ENCODE peak calls at places on chromosomes 7 and 10, in eight cellular contexts. O, X, Q, V, F, P, S and N are unnamed samples.
A peak's percentile ranks its signal among the peaks of the same experiment; 100 is the strongest.

GRCh38 chr10:119470920-119471702 is 71.4 kb downstream of the RGS10 start:
- DNase-seq in O (no peak), Q (no peak), V (no peak), X (no peak), F (no peak), P (no peak), S (no peak), N (no peak)

GRCh38 chr7:102063736-102064135 is 222.9 kb upstream of the SH2B2 start:
- DNase-seq in Q (peak; percentile 55), P (no peak), F (no peak), V (no peak), X (no peak), O (no peak), S (peak; percentile 92), N (no peak)

GRCh38 chr7:16587785-16588184 is 57.8 kb downstream of the ANKMY2 start:
- DNase-seq in Q (no peak), O (peak; percentile 26), P (no peak), V (no peak), X (no peak), F (no peak), S (no peak), N (no peak)

GRCh38 chr7:132500727-132501410 is 75.4 kb downstream of the PLXNA4 start:
- DNase-seq in V (no peak), P (no peak), Q (peak; percentile 92), S (peak; percentile 69), X (no peak), O (peak; percentile 71), F (no peak), N (no peak)

GRCh38 chr10:30417301-30417700 is 16.7 kb upstream of the MAP3K8 start:
- DNase-seq in P (no peak), S (no peak), F (no peak), O (no peak), Q (no peak), X (no peak), V (no peak), N (no peak)

GRCh38 chr10:7767209-7767608 is 20.6 kb downstream of the KIN start:
- DNase-seq in Q (peak; percentile 70), X (no peak), O (no peak), F (peak; percentile 78), V (no peak), P (no peak), S (peak; percentile 83), N (no peak)

GRCh38 chr7:138610671-138611170 is 90.4 kb downstream of the SVOPL start:
- DNase-seq in O (no peak), Q (no peak), F (no peak), P (no peak), X (no peak), S (no peak), V (no peak), N (no peak)

GRCh38 chr10:70756710-70757360 is 28.3 kb downstream of the TBATA start:
- DNase-seq in V (no peak), P (no peak), Q (no peak), S (peak; percentile 39), O (peak; percentile 30), X (no peak), F (no peak), N (no peak)

GRCh38 chr10:117457932-117458331 is 82.7 kb upstream of the PDZD8 start:
- DNase-seq in O (no peak), Q (no peak), F (no peak), X (no peak), S (no peak), P (no peak), V (no peak), N (no peak)

GRCh38 chr10:5600908-5601307 is 65.5 kb downstream of the ASB13 start:
- DNase-seq in O (peak; percentile 26), V (no peak), P (no peak), X (no peak), S (no peak), F (no peak), Q (no peak), N (no peak)

GRCh38 chr10:11871470-11871869 is 48.3 kb downstream of the PROSER2 start:
- DNase-seq in X (no peak), V (no peak), Q (peak; percentile 16), S (peak; percentile 39), O (peak; percentile 26), P (no peak), F (no peak), N (no peak)

GRCh38 chr10:113665806-113666354 is 2.0 kb upstream of the NRAP start:
- DNase-seq in V (no peak), Q (peak; percentile 86), O (peak; percentile 81), X (no peak), S (peak; percentile 91), F (peak; percentile 62), P (no peak), N (no peak)

GRCh38 chr10:93074137-93074596 is 474 bp downstream of the CYP26A1 start:
- DNase-seq in P (no peak), F (no peak), S (no peak), X (no peak), O (no peak), Q (no peak), V (no peak), N (no peak)

GRCh38 chr7:82598958-82599357 is 155.4 kb upstream of the CACNA2D1 start:
- DNase-seq in S (peak; percentile 82), X (no peak), O (no peak), V (no peak), P (no peak), Q (peak; percentile 67), F (peak; percentile 75), N (no peak)

GRCh38 chr10:124351481-124352220 is 67.1 kb downstream of the OAT start:
- DNase-seq in P (no peak), Q (no peak), V (no peak), X (no peak), F (no peak), O (peak; percentile 45), S (no peak), N (no peak)

GRCh38 chr7:139626817-139627216 is 103.3 kb downstream of the CLEC2L start:
- DNase-seq in F (no peak), X (no peak), S (no peak), V (no peak), O (no peak), P (no peak), Q (no peak), N (no peak)

GRCh38 chr7:89500082-89500481 is 654.2 kb upstream of the STEAP1 start:
- DNase-seq in O (no peak), Q (no peak), S (no peak), F (no peak), V (no peak), P (no peak), X (no peak), N (no peak)